ENCODE peak calls at places on chromosomes 13 and 19, in six cellular contexts. M is activated naive CD4-positive, alpha-beta T cell; Y is activated naive CD8-positive, alpha-beta T cell treated with anti-CD3 and anti-CD28 coated beads, Interleukin-2, amount 50 U/mL, for 24 hours; C is caudate nucleus; Q is natural killer cell treated with Interleukin-12 subunit alpha and Interleukin-12 subunit beta and Interleukin-15 and Interleukin-18, amount 100 ng/mL, for 72 hours; P is T1000. E is an unnamed sample.

GRCh38 chr19:15307169-15307568 is 25.2 kb downstream of the BRD4 start:
- DNase-seq in M (no peak), Y (no peak), C (no peak), Q (no peak), P (no peak), E (no peak)

GRCh38 chr13:41723136-41723535 is 237.8 kb downstream of the VWA8 start:
- DNase-seq in M (no peak), Y (no peak), C (no peak), Q (no peak), P (no peak), E (no peak)

GRCh38 chr19:33476151-33476707 is 45.4 kb downstream of the PEPD start:
- DNase-seq in M (no peak), Y (no peak), C (no peak), Q (no peak), P (no peak), E (no peak)

GRCh38 chr13:110258876-110259631 is 47.9 kb downstream of the COL4A1 start:
- DNase-seq in M (no peak), Y (no peak), C (no peak), Q (no peak), P (no peak), E (no peak)

GRCh38 chr19:44725684-44726083 is 22.8 kb upstream of the BCL3 start:
- DNase-seq in M (no peak), Y (no peak), C (no peak), Q (peak; percentile 23), P (no peak), E (no peak)

GRCh38 chr19:16067205-16067938 is 8.9 kb upstream of the TPM4 start:
- DNase-seq in M (no peak), Y (no peak), C (peak; percentile 77), Q (peak; percentile 60), P (no peak), E (no peak)

GRCh38 chr13:110528911-110529310 is 32.6 kb downstream of the RAB20 start:
- DNase-seq in M (no peak), Y (no peak), C (no peak), Q (no peak), P (no peak), E (no peak)

GRCh38 chr19:29992233-29992867 is 50.3 kb downstream of the URI1 start:
- DNase-seq in M (no peak), Y (no peak), C (no peak), Q (no peak), P (no peak), E (no peak)

GRCh38 chr13:61600360-61601033 is 184.8 kb upstream of the PCDH20 start:
- DNase-seq in M (no peak), Y (no peak), C (no peak), Q (no peak), P (no peak), E (peak; percentile 14)

GRCh38 chr19:55149078-55150003 is at the start of gene TNNT1:
- DNase-seq in M (no peak), Y (no peak), C (no peak), Q (no peak), P (no peak), E (no peak)

GRCh38 chr13:39159393-39159792 is 121.1 kb downstream of the NHLRC3 start:
- DNase-seq in M (no peak), Y (no peak), C (peak; percentile 17), Q (no peak), P (no peak), E (no peak)

GRCh38 chr13:41654800-41655199 is 197.4 kb downstream of the RGCC start:
- DNase-seq in M (no peak), Y (no peak), C (no peak), Q (no peak), P (no peak), E (no peak)

GRCh38 chr13:107322228-107322627 is 754.3 kb upstream of the ARGLU1 start:
- DNase-seq in M (no peak), Y (no peak), C (no peak), Q (no peak), P (no peak), E (no peak)

GRCh38 chr19:40357655-40358054 is 9.2 kb downstream of the PLD3 start:
- DNase-seq in M (no peak), Y (no peak), C (no peak), Q (no peak), P (no peak), E (no peak)

GRCh38 chr19:49217382-49217781 is 59.8 kb downstream of the TRPM4 start:
- DNase-seq in M (no peak), Y (no peak), C (no peak), Q (no peak), P (no peak), E (no peak)

GRCh38 chr13:100540621-100541020 is 48.0 kb downstream of the GGACT start:
- DNase-seq in M (no peak), Y (no peak), C (no peak), Q (no peak), P (no peak), E (no peak)

GRCh38 chr13:36778083-36778671 is 40.8 kb upstream of the RFXAP start:
- DNase-seq in M (no peak), Y (no peak), C (no peak), Q (no peak), P (no peak), E (no peak)

GRCh38 chr19:42189133-42189532 is 28.3 kb downstream of the DEDD2 start:
- DNase-seq in M (no peak), Y (no peak), C (no peak), Q (no peak), P (no peak), E (no peak)

GRCh38 chr19:2332341-2333026 is 4.0 kb downstream of the SPPL2B start:
- DNase-seq in M (no peak), Y (peak; percentile 54), C (no peak), Q (no peak), P (no peak), E (no peak)

GRCh38 chr19:30115947-30116346 is 173.9 kb downstream of the URI1 start:
- DNase-seq in M (no peak), Y (no peak), C (no peak), Q (no peak), P (no peak), E (no peak)

GRCh38 chr13:49638416-49639072 is 10.2 kb downstream of the ARL11 start:
- DNase-seq in M (no peak), Y (no peak), C (no peak), Q (no peak), P (no peak), E (no peak)

GRCh38 chr19:277581-278165 is 13.5 kb downstream of the PLPP2 start:
- DNase-seq in M (no peak), Y (no peak), C (no peak), Q (no peak), P (no peak), E (no peak)

GRCh38 chr13:89003656-89004055 is 1332.5 kb downstream of the SLITRK5 start:
- DNase-seq in M (no peak), Y (no peak), C (no peak), Q (no peak), P (no peak), E (no peak)

GRCh38 chr13:51785592-51786424 is 18.2 kb downstream of the DHRS12 start:
- DNase-seq in M (no peak), Y (no peak), C (peak; percentile 75), Q (no peak), P (no peak), E (no peak)

GRCh38 chr19:2461751-2462634 is 5.2 kb upstream of the LMNB2 start:
- DNase-seq in M (peak; percentile 12), Y (peak; percentile 78), C (peak; percentile 37), Q (peak; percentile 78), P (peak; percentile 71), E (no peak)

GRCh38 chr13:31909889-31910551 is 121.6 kb upstream of the FRY start:
- DNase-seq in M (no peak), Y (peak; percentile 50), C (peak; percentile 57), Q (peak; percentile 71), P (peak; percentile 2), E (peak; percentile 55)

E was measured in putamen.